ENCODE peak calls at places on chromosome 19, in five cellular contexts. O is mammary epithelial cell, W is T-helper 17 cell, P is COR-L47, A is PC-3. N is an unnamed sample.

GRCh38 chr19:56217039-56217949 is 15.2 kb downstream of the ZSCAN5C start:
- DNase-seq in O (peak), W (no peak), P (no peak), A (no peak), N (no peak)

GRCh38 chr19:29872224-29872731 is 60.5 kb downstream of the CCNE1 start:
- DNase-seq in O (no peak), W (no peak), P (no peak), A (no peak), N (no peak)

GRCh38 chr19:49890349-49891311 is 6.1 kb downstream of the IL4I1 start:
- DNase-seq in O (peak), W (peak), P (no peak), A (no peak), N (peak)

GRCh38 chr19:18397242-18398202 is at the start of gene LRRC25:
- DNase-seq in O (no peak), W (no peak), P (no peak), A (no peak), N (no peak)

GRCh38 chr19:41161903-41162302 is 31.1 kb upstream of the CYP2S1 start:
- DNase-seq in O (no peak), W (no peak), P (no peak), A (peak), N (no peak)

GRCh38 chr19:13974073-13974472 is 21.8 kb downstream of the DCAF15 start:
- DNase-seq in O (peak), W (no peak), P (peak), A (peak), N (no peak)

GRCh38 chr19:6271721-6272410 is 7.9 kb downstream of the MLLT1 start:
- DNase-seq in O (no peak), W (no peak), P (no peak), A (peak), N (no peak)

GRCh38 chr19:4692275-4693077 is 22.3 kb upstream of the MYDGF start:
- DNase-seq in O (no peak), W (no peak), P (no peak), A (no peak), N (no peak)

GRCh38 chr19:47541507-47541906 is 26.6 kb upstream of the NAPA start:
- DNase-seq in O (no peak), W (no peak), P (no peak), A (no peak), N (peak)

GRCh38 chr19:23460656-23461055 is 65.4 kb upstream of the ZNF91 start:
- DNase-seq in O (peak), W (no peak), P (no peak), A (peak), N (no peak)

GRCh38 chr19:1970806-1971502 is 30.0 kb downstream of the CSNK1G2 start:
- DNase-seq in O (no peak), W (no peak), P (no peak), A (peak), N (no peak)

GRCh38 chr19:17336872-17337674 is at the start of gene GTPBP3:
- DNase-seq in O (peak), W (peak), P (peak), A (peak), N (peak)

GRCh38 chr19:55382522-55383054 is 1.5 kb downstream of the TMEM238 start:
- DNase-seq in O (no peak), W (no peak), P (no peak), A (no peak), N (no peak)

GRCh38 chr19:33256266-33256665 is 30.6 kb upstream of the SLC7A10 start:
- DNase-seq in O (no peak), W (no peak), P (no peak), A (no peak), N (no peak)

GRCh38 chr19:14555918-14556661 is 15.8 kb downstream of the NDUFB7 start:
- DNase-seq in O (peak), W (no peak), P (no peak), A (peak), N (no peak)

GRCh38 chr19:8526345-8527062 is 12.5 kb upstream of the ZNF414 start:
- DNase-seq in O (peak), W (no peak), P (no peak), A (peak), N (no peak)

GRCh38 chr19:32253683-32254020 is 91.8 kb upstream of the ZNF507 start:
- DNase-seq in O (no peak), W (no peak), P (no peak), A (no peak), N (no peak)

GRCh38 chr19:23071087-23071511 is 45.7 kb upstream of the ZNF730 start:
- DNase-seq in O (no peak), W (no peak), P (no peak), A (no peak), N (no peak)

GRCh38 chr19:43784251-43784980 is 3.6 kb upstream of the KCNN4 start:
- DNase-seq in O (peak), W (peak), P (no peak), A (peak), N (no peak)

GRCh38 chr19:12801466-12802266 is at the start of the genes PRDX2 and THSD8:
- DNase-seq in O (peak), W (peak), P (peak), A (peak), N (peak)

GRCh38 chr19:18317998-18318800 is 4.7 kb downstream of the LSM4 start:
- DNase-seq in O (no peak), W (peak), P (no peak), A (no peak), N (peak)

GRCh38 chr19:3175761-3176714 is 2.5 kb upstream of the S1PR4 start:
- DNase-seq in O (peak), W (no peak), P (peak), A (peak), N (no peak)

GRCh38 chr19:14561832-14562351 is 10.0 kb downstream of the NDUFB7 start:
- DNase-seq in O (peak), W (no peak), P (no peak), A (no peak), N (no peak)

GRCh38 chr19:44512326-44513298 is 12.3 kb upstream of the ZNF180 start:
- DNase-seq in O (peak), W (no peak), P (peak), A (peak), N (no peak)

GRCh38 chr19:58353717-58354477 is 605 bp upstream of the A1BG start:
- DNase-seq in O (no peak), W (no peak), P (no peak), A (no peak), N (no peak)

GRCh38 chr19:37594982-37595382 is 306 bp downstream of the ZNF540 start:
- DNase-seq in O (no peak), W (peak), P (peak), A (no peak), N (peak)

GRCh38 chr19:48859711-48860572 is 8.5 kb downstream of the PLEKHA4 start:
- DNase-seq in O (no peak), W (no peak), P (no peak), A (peak), N (no peak)

GRCh38 chr19:34639491-34640085 is 37.4 kb downstream of the SCGB2B2 start:
- DNase-seq in O (peak), W (no peak), P (peak), A (peak), N (no peak)

GRCh38 chr19:48283908-48284307 is 14.0 kb downstream of the ZNF114 start:
- DNase-seq in O (no peak), W (no peak), P (no peak), A (no peak), N (no peak)

GRCh38 chr19:2355168-2356035 is 4.7 kb upstream of the TMPRSS9 start:
- DNase-seq in O (no peak), W (no peak), P (no peak), A (no peak), N (no peak)

GRCh38 chr19:12293771-12294307 is 844 bp downstream of the ZNF44 start:
- DNase-seq in O (peak), W (peak), P (peak), A (peak), N (peak)

GRCh38 chr19:13848811-13849241 is 28.1 kb upstream of the NANOS3 start:
- DNase-seq in O (no peak), W (no peak), P (no peak), A (peak), N (no peak)

GRCh38 chr19:12692960-12693359 is 3.5 kb downstream of the FBXW9 start:
- DNase-seq in O (no peak), W (no peak), P (no peak), A (no peak), N (no peak)

N was measured in T-helper 1 cell.